ENCODE peak calls at places on chromosomes 2 and 18, in ten cellular contexts. V is AG09319, K is endodermal cell, W is fibroblast of mammary gland, L is heart right ventricle, S is A549, D is activated B cell treated with CpG ODN at 0.5 μM for 24 hours, J is cardiac fibroblast, G is endothelial cell, E is neural crest cell. F is an unnamed sample.

GRCh38 chr18:63823516-63824219 is 48.5 kb downstream of the SERPINB7 start:
- DNase-seq in V (no peak), K (peak; percentile 59), W (peak; percentile 22), L (peak; percentile 16), S (no peak), D (no peak), J (peak; percentile 37), G (no peak), E (peak; percentile 9), F (peak; percentile 51)

GRCh38 chr2:156896294-156896693 is 361.2 kb upstream of the GALNT5 start:
- DNase-seq in V (no peak), K (no peak), W (peak; percentile 66), L (no peak), S (no peak), D (no peak), J (peak; percentile 33), G (no peak), E (no peak), F (peak; percentile 64)

GRCh38 chr2:161426416-161426787 is 10.3 kb downstream of the TBR1 start:
- DNase-seq in V (no peak), K (peak; percentile 56), W (no peak), L (no peak), S (no peak), D (no peak), J (no peak), G (no peak), E (no peak), F (no peak)

GRCh38 chr18:13581496-13581895 is 144.9 kb downstream of the FAM210A start:
- DNase-seq in V (no peak), K (peak; percentile 6), W (no peak), L (no peak), S (no peak), D (no peak), J (no peak), G (no peak), E (no peak), F (no peak)

GRCh38 chr2:18154259-18154658 is 275.8 kb downstream of the KCNS3 start:
- DNase-seq in V (no peak), K (no peak), W (no peak), L (no peak), S (no peak), D (no peak), J (no peak), G (no peak), E (no peak), F (peak; percentile 51)

GRCh38 chr2:203685789-203686433 is 20.5 kb upstream of the CD28 start:
- DNase-seq in V (no peak), K (no peak), W (no peak), L (no peak), S (no peak), D (no peak), J (no peak), G (no peak), E (no peak), F (peak; percentile 73)

GRCh38 chr2:190947139-190947538 is 66.5 kb downstream of the GLS start:
- DNase-seq in V (no peak), K (no peak), W (no peak), L (no peak), S (no peak), D (no peak), J (peak; percentile 20), G (no peak), E (no peak), F (no peak)

GRCh38 chr18:51153659-51154371 is 43.7 kb downstream of the MEX3C start:
- DNase-seq in V (no peak), K (no peak), W (no peak), L (no peak), S (no peak), D (peak; percentile 66), J (no peak), G (no peak), E (no peak), F (no peak)

GRCh38 chr18:23307567-23308295 is 145.4 kb upstream of the RIOK3 start:
- DNase-seq in V (no peak), K (peak; percentile 31), W (peak; percentile 73), L (no peak), S (no peak), D (no peak), J (peak; percentile 86), G (no peak), E (no peak), F (peak; percentile 46)

DNA sequence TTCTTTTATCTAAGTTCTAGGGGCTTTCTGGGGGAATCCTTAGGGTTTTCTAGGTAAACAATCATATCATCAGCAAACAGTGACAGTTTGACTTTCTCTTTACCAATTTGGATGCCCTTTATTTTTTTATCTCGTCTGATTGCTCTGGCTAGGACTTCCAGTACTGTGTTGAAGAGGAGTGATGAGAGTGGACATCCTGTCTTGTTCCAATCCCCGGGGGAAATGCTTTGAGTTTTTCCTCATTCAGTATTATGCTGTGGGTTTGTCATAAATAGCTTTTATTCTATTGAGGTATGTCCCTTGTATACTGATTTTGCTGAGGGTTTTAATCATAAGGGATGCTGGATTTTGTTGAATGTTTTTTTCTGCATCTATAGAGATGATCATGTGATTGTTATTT is 549.5 kb downstream of the EPHA4 start:
- DNase-seq in V (no peak), K (no peak), W (no peak), L (no peak), S (no peak), D (no peak), J (no peak), G (no peak), E (no peak), F (no peak)
- TF ChIP-seq CTCF in V (no peak), K (no peak), W (no peak), L (no peak), S (no peak), D (no peak), J (no peak), G (no peak), E (no peak), F (no peak)

GRCh38 chr2:27323592-27324285 is 842 bp upstream of the MPV17 start:
- DNase-seq in V (no peak), K (no peak), W (peak; percentile 12), L (no peak), S (no peak), D (no peak), J (no peak), G (no peak), E (no peak), F (peak; percentile 59)

GRCh38 chr2:27324720-27325119 is 1.8 kb upstream of the MPV17 start:
- DNase-seq in V (no peak), K (no peak), W (no peak), L (no peak), S (no peak), D (no peak), J (no peak), G (no peak), E (no peak), F (no peak)

GRCh38 chr2:27322301-27322765 is 564 bp downstream of the MPV17 start:
- DNase-seq in V (no peak), K (no peak), W (peak; percentile 32), L (no peak), S (no peak), D (no peak), J (no peak), G (no peak), E (no peak), F (peak; percentile 20)

GRCh38 chr2:27322766-27323591 is at the start of gene MPV17:
- DNase-seq in V (peak; percentile 78), K (peak; percentile 98), W (peak; percentile 90), L (peak; percentile 89), S (peak; percentile 99), D (peak; percentile 79), J (peak; percentile 92), G (peak; percentile 79), E (peak; percentile 76), F (peak; percentile 95)

DNA sequence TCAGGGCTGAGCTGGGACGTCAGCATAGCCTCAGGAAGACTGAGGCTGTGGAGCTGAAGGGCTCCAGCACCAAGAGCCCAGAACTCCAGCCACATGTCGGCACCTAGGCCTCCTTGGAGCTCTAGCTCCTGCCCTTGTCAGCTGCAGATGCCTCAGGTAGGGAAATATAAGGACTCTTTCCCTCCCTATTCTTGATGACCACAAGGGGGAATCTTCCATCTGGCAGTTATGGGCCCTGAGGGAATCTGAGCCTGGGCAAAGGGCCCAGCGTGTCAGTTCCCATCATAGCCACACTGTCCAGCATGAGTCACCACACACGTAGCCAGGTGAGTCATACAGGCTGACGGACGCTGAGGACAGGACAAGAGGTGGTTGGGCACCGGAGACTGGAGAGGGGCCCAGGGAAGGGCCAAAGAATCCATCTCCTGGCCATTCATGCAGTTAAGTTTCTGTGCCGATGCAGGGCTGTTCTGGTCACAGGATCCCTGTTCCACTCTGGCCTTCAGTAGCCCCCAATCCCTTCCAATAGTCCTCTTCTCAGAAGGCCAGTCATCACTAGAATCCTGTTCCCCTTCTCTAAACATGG is 1.8 kb downstream of the MPV17 start:
- DNase-seq in V (peak; percentile 93), K (peak; percentile 89), W (peak; percentile 100), L (peak; percentile 63), S (peak; percentile 96), D (no peak), J (peak; percentile 99), G (no peak), E (no peak), F (peak; percentile 98)
- TF ChIP-seq CTCF in V (peak; percentile 59), K (peak; percentile 78), W (peak; percentile 78), L (peak; percentile 31), S (peak; percentile 59), D (no peak), J (peak; percentile 76), G (peak; percentile 51), E (peak; percentile 46), F (peak; percentile 61)

GRCh38 chr18:76479351-76480238 is 15.4 kb downstream of the ZNF516 start:
- DNase-seq in V (no peak), K (no peak), W (no peak), L (no peak), S (no peak), D (no peak), J (no peak), G (no peak), E (no peak), F (no peak)
- TF ChIP-seq CTCF in V (no peak), K (no peak), W (no peak), L (no peak), S (no peak), D (no peak), J (no peak), G (no peak), E (no peak), F (no peak)

GRCh38 chr2:65069425-65069824 is 13.2 kb downstream of the CEP68 start:
- DNase-seq in V (no peak), K (no peak), W (no peak), L (no peak), S (no peak), D (no peak), J (no peak), G (no peak), E (no peak), F (no peak)

GRCh38 chr2:65071499-65072180 is 15.4 kb downstream of the CEP68 start:
- DNase-seq in V (no peak), K (peak; percentile 88), W (no peak), L (peak; percentile 44), S (no peak), D (no peak), J (peak; percentile 28), G (peak; percentile 28), E (no peak), F (peak; percentile 70)

GRCh38 chr2:65070856-65071255 is 14.6 kb downstream of the CEP68 start:
- DNase-seq in V (no peak), K (no peak), W (no peak), L (no peak), S (no peak), D (no peak), J (no peak), G (no peak), E (no peak), F (no peak)

GRCh38 chr2:65072181-65072970 is 16.2 kb downstream of the CEP68 start:
- DNase-seq in V (no peak), K (no peak), W (no peak), L (no peak), S (no peak), D (no peak), J (no peak), G (no peak), E (no peak), F (no peak)

GRCh38 chr2:65070172-65070830 is 14.1 kb downstream of the CEP68 start:
- DNase-seq in V (no peak), K (no peak), W (peak; percentile 75), L (no peak), S (no peak), D (no peak), J (peak; percentile 59), G (no peak), E (no peak), F (peak; percentile 69)
- TF ChIP-seq CTCF in V (peak; percentile 31), K (peak; percentile 49), W (peak; percentile 33), L (peak; percentile 24), S (no peak), D (no peak), J (peak; percentile 30), G (no peak), E (no peak), F (no peak)